ENCODE peak calls at places on chromosomes 6 and 20, in four cellular contexts. X is WTC11, Y is HepG2, I is K562. P is an unnamed sample.

GRCh38 chr6:27477318-27478013 is 4.6 kb upstream of the ZNF184 start:
- DNase-seq in X (no peak), I (no peak), Y (no peak), P (no peak)

GRCh38 chr20:42708261-42708660 is 481.4 kb downstream of the PTPRT start:
- DNase-seq in Y (no peak), X (no peak), I (no peak), P (no peak)

GRCh38 chr6:31086788-31087440 is 25.5 kb downstream of the C6orf15 start:
- DNase-seq in Y (no peak), I (peak; percentile 47), X (no peak), P (no peak)

GRCh38 chr20:23601715-23602114 is 4.0 kb downstream of the CST9 start:
- DNase-seq in Y (no peak), I (no peak), X (no peak), P (no peak)

GRCh38 chr20:45138451-45139300 is 14.4 kb upstream of the WFDC12 start:
- DNase-seq in Y (peak; percentile 34), I (peak; percentile 76), X (peak; percentile 95), P (peak; percentile 69)

GRCh38 chr6:20589266-20589665 is 55.0 kb downstream of the CDKAL1 start:
- DNase-seq in Y (no peak), I (no peak), X (no peak), P (no peak)

GRCh38 chr6:120157873-120158272 is 808.3 kb upstream of the MAN1A1 start:
- DNase-seq in X (no peak), I (no peak), Y (no peak), P (no peak)

GRCh38 chr6:88359530-88360202 is 193.5 kb upstream of the CNR1 start:
- DNase-seq in I (no peak), X (no peak), Y (no peak), P (no peak)

GRCh38 chr6:148999921-149000589 is 253.2 kb downstream of the UST start:
- DNase-seq in Y (no peak), I (no peak), X (no peak), P (no peak)

GRCh38 chr6:52155791-52156576 is 30.2 kb upstream of the IL17A start:
- DNase-seq in I (no peak), Y (no peak), X (no peak), P (no peak)

GRCh38 chr6:119200774-119201173 is 122.3 kb upstream of the FAM184A start:
- DNase-seq in Y (no peak), X (no peak), I (no peak), P (no peak)

GRCh38 chr6:42142118-42142835 is at the start of gene C6orf132:
- DNase-seq in I (no peak), Y (peak; percentile 43), X (peak; percentile 88), P (no peak)

GRCh38 chr6:11458509-11458908 is 79.0 kb upstream of the TMEM170B start:
- DNase-seq in I (no peak), X (no peak), Y (no peak), P (no peak)

GRCh38 chr6:82246802-82247633 is 526 bp downstream of the IBTK start:
- DNase-seq in X (peak; percentile 67), Y (peak; percentile 83), I (peak; percentile 81), P (peak; percentile 64)

GRCh38 chr6:125229080-125229479 is 72.7 kb downstream of the HDDC2 start:
- DNase-seq in Y (no peak), I (no peak), X (no peak), P (no peak)

GRCh38 chr6:42095776-42096541 is 45.6 kb downstream of the TAF8 start:
- DNase-seq in X (peak; percentile 42), Y (peak; percentile 74), I (peak; percentile 70), P (no peak)

GRCh38 chr20:62791301-62792181 is 4.7 kb upstream of the MRGBP start:
- DNase-seq in Y (peak; percentile 94), X (peak; percentile 90), I (peak; percentile 90), P (peak; percentile 79)

GRCh38 chr6:11174245-11174616 is 58.2 kb downstream of the NEDD9 start:
- DNase-seq in Y (no peak), I (no peak), X (no peak), P (no peak)

GRCh38 chr6:119076173-119076965 is 2.1 kb downstream of the FAM184A start:
- DNase-seq in Y (no peak), I (no peak), X (no peak), P (no peak)

GRCh38 chr6:382883-383420 is 8.6 kb upstream of the IRF4 start:
- DNase-seq in Y (no peak), X (no peak), I (no peak), P (no peak)

GRCh38 chr6:9504191-9504590 is 910.7 kb downstream of the TFAP2A start:
- DNase-seq in Y (no peak), X (no peak), I (no peak), P (no peak)

GRCh38 chr20:24560571-24561485 is 91.4 kb downstream of the SYNDIG1 start:
- DNase-seq in X (no peak), I (no peak), Y (no peak), P (no peak)

DNA sequence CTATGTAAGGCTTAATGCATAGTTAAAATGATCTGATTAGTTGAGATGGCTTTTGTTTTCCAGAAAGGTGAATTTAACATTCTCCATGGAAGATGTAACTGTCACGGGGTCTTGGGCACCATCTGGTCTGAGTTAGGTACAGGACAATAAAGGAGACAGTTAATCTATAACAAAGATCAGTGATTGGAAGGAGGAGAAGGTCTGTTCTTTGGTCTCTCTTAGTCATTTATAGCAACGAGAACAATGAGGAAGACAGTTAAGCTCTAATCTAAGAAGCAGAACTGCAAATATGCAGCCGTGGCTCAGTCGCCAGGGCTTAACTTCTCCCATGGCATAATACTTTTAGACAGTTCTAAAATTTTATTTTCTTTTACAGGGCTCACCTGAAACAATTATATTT is 405.5 kb upstream of the SULF2 start:
- DNase-seq in I (no peak), Y (no peak), X (no peak), P (no peak)
- TF ChIP-seq ELF4 in I (no peak), Y (no peak), X (no peak), P (no peak)

GRCh38 chr6:46051962-46052361 is 36.3 kb upstream of the CLIC5 start:
- DNase-seq in X (no peak), I (no peak), Y (no peak), P (no peak)

GRCh38 chr6:46054531-46054930 is 38.9 kb upstream of the CLIC5 start:
- DNase-seq in I (no peak), Y (no peak), X (no peak), P (no peak)

GRCh38 chr6:46050845-46051405 is 35.3 kb upstream of the CLIC5 start:
- DNase-seq in X (no peak), Y (no peak), I (no peak), P (no peak)

GRCh38 chr6:46052479-46052878 is 36.8 kb upstream of the CLIC5 start:
- DNase-seq in X (no peak), Y (no peak), I (no peak), P (peak; percentile 17)

GRCh38 chr6:46053034-46053933 is 37.6 kb upstream of the CLIC5 start:
- DNase-seq in Y (no peak), X (no peak), I (no peak), P (no peak)
- TF ChIP-seq ELF4 in Y (no peak), X (no peak), I (no peak), P (no peak)

GRCh38 chr6:37207903-37208456 is 38.0 kb downstream of the PIM1 start:
- DNase-seq in I (peak; percentile 97), X (peak; percentile 97), Y (peak; percentile 87), P (peak; percentile 82)

GRCh38 chr6:37209461-37210205 is 39.7 kb downstream of the PIM1 start:
- DNase-seq in Y (no peak), I (peak; percentile 17), X (no peak), P (no peak)

GRCh38 chr6:37208793-37209192 is 38.8 kb downstream of the PIM1 start:
- DNase-seq in Y (no peak), I (no peak), X (no peak), P (no peak)

GRCh38 chr6:37212268-37212667 is 42.3 kb downstream of the PIM1 start:
- DNase-seq in X (no peak), I (no peak), Y (no peak), P (no peak)

GRCh38 chr6:37210313-37210898 is 40.5 kb downstream of the PIM1 start:
- DNase-seq in X (peak; percentile 81), I (peak; percentile 96), Y (peak; percentile 81), P (peak; percentile 76)
- TF ChIP-seq ELF4 in X (no peak), I (peak; percentile 50), Y (no peak), P (no peak)

GRCh38 chr6:155534678-155535077 is 79.0 kb upstream of the NOX3 start:
- DNase-seq in I (no peak), Y (no peak), X (no peak), P (no peak)

GRCh38 chr6:155527443-155527842 is 71.8 kb upstream of the NOX3 start:
- DNase-seq in X (no peak), Y (no peak), I (no peak), P (no peak)

GRCh38 chr6:155528335-155528734 is 72.7 kb upstream of the NOX3 start:
- DNase-seq in I (no peak), X (no peak), Y (no peak), P (no peak)

GRCh38 chr6:155528982-155529453 is 73.4 kb upstream of the NOX3 start:
- DNase-seq in X (no peak), Y (peak; percentile 95), I (no peak), P (no peak)

GRCh38 chr6:155530219-155530834 is 74.7 kb upstream of the NOX3 start:
- DNase-seq in Y (peak; percentile 73), X (no peak), I (peak; percentile 19), P (peak; percentile 50)
- TF ChIP-seq ELF4 in Y (no peak), X (no peak), I (no peak), P (no peak)

DNA sequence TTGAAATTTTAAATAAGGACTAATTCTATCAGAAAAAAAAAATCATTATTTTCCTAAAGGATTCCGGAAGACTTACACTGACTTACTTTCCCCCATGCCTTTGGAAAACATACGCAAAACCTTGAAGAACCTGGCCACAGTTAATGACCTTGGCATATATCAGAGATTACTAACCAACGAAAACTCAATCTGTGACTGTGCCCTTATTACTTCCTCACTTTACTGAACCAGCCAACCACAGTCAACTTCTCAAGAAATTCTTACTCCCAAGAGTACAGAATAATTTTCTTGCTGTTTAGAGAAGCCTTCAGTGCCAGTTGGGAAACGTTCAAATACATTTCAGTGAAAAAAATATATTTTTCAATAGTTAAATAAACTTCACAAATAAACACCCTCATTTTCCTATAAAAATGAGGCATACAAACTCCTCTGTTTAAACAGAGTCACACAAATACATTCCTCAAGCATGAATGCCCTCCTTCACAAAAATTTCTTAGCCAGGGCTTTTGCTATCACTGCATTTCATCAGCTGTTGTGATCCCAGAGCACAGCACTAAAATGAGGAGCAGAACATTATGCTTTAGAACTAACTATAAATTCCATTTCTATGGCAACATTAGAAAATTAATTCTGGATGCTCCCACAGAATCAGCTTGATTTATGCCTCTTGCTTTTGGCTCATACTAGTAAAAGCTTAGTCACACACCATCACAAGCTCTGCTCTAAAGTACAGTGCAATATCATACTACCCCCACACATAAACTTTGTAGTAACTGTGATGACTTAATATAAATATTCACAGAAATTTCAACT is 117.6 kb downstream of the DST start:
- DNase-seq in I (no peak), Y (no peak), X (no peak), P (no peak)
- TF ChIP-seq ELF4 in I (no peak), Y (no peak), X (no peak), P (no peak)

DNA sequence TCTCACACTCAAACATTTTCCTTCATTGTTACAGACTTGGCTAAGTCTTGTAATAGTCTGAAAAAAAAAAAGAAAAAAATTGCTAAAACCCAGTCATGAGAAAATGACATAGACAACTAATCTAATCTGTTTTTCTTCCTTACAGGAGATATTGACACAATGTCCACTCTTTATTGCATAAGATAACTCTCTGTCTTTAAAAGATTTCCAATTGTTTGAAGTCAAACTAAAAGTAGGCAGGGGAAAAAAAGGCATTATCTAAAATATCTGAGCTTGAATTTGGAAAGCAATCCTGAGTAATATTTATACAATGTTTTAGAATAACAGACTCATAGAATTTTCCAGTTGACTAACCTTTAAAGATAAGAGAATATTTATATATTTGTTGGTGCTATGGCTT is 233.0 kb upstream of the CEP162 start:
- DNase-seq in Y (no peak), I (no peak), X (no peak), P (no peak)
- TF ChIP-seq ELF4 in Y (no peak), I (no peak), X (no peak), P (no peak)

GRCh38 chr20:34268851-34269668 is 27.8 kb downstream of the ASIP start:
- DNase-seq in I (no peak), X (peak; percentile 63), Y (no peak), P (no peak)
- TF ChIP-seq ELF4 in I (no peak), X (peak; percentile 82), Y (no peak), P (no peak)

P was measured in HEK293T.